ENCODE peak calls at places on chromosomes 6 and 20, in four cellular contexts. L is K562, U is GM12878, I is SK-N-SH. E is an unnamed sample.
A peak's percentile ranks its signal among the peaks of the same experiment; 100 is the strongest.

GRCh38 chr20:3383878-3384495 is 23.5 kb downstream of the DNAAF9 start:
- DNase-seq in L (no peak), U (no peak), I (no peak), E (no peak)

GRCh38 chr6:170347091-170347490 is 40.5 kb downstream of the FAM120B start:
- DNase-seq in I (no peak), L (no peak), U (peak; percentile 7), E (no peak)

GRCh38 chr6:138563650-138564049 is 64.4 kb upstream of the NHSL1 start:
- DNase-seq in L (no peak), I (no peak), U (no peak), E (no peak)

GRCh38 chr6:37520926-37521325 is 21.2 kb upstream of the CCDC167 start:
- DNase-seq in I (no peak), U (no peak), L (no peak), E (no peak)

GRCh38 chr6:1739680-1740079 is 130.0 kb downstream of the FOXC1 start:
- DNase-seq in L (no peak), U (peak; percentile 92), I (no peak), E (no peak)

GRCh38 chr20:25077610-25078169 is 4.3 kb downstream of the VSX1 start:
- DNase-seq in L (no peak), I (peak; percentile 65), U (no peak), E (peak; percentile 48)

GRCh38 chr6:82840571-82840970 is 225.1 kb downstream of the UBE3D start:
- DNase-seq in L (no peak), I (no peak), U (no peak), E (no peak)

GRCh38 chr6:128491041-128491642 is 29.3 kb downstream of the PTPRK start:
- DNase-seq in U (no peak), I (no peak), L (no peak), E (no peak)

GRCh38 chr20:38023181-38024085 is 9.8 kb downstream of the TTI1 start:
- DNase-seq in L (no peak), I (no peak), U (no peak), E (no peak)

GRCh38 chr6:35590622-35591066 is 77.9 kb upstream of the TULP1 start:
- DNase-seq in U (no peak), L (no peak), I (no peak), E (no peak)

GRCh38 chr20:22862645-22863230 is 172.4 kb upstream of the SSTR4 start:
- DNase-seq in U (no peak), I (no peak), L (no peak), E (no peak)

GRCh38 chr6:130313206-130313605 is 52.6 kb upstream of the TMEM200A start:
- DNase-seq in U (no peak), L (no peak), I (no peak), E (no peak)

GRCh38 chr20:45011108-45011526 is 44.8 kb downstream of the STK4 start:
- DNase-seq in L (peak; percentile 20), U (no peak), I (peak; percentile 57), E (peak; percentile 57)

DNA sequence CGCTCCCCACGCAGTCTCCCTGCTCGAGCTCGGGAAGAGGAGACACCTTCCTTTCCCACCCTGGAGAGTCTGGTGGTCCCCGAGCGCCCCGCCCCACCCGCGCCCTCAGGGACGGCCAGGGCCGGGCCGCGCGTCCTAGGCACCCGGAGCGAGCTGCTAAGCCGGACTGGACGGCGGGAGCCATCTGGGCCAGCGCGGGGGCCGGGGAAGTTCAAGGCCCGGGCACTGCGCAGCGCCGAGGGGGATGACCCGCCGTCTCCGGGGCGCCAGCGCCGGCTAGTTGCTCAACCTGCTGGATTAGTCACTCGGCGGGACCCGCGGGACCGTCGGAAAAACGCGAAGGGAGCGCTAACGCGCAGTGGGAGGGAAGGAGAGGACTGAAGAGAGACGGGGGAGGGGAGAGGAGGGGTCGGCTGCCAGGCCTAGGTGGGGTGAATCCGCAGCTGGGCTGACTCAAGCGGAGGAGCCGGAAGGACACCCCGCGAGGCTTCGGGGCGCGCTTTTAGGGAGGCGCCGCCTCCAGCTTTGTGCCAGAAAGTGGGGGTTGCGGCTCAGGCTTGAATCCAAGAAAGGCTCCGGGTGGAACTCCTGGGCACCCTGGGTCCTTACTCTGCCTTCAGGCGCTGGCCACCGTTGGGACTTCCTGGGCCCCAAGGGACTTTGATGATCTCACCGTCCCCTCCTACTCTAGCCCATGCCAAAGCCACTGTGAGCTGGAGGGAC is 75.7 kb upstream of the FOXP4 start:
- DNase-seq in I (no peak), L (no peak), U (no peak), E (peak; percentile 54)
- TF ChIP-seq USF1 in I (no peak), L (no peak), U (no peak), E (no peak)

DNA sequence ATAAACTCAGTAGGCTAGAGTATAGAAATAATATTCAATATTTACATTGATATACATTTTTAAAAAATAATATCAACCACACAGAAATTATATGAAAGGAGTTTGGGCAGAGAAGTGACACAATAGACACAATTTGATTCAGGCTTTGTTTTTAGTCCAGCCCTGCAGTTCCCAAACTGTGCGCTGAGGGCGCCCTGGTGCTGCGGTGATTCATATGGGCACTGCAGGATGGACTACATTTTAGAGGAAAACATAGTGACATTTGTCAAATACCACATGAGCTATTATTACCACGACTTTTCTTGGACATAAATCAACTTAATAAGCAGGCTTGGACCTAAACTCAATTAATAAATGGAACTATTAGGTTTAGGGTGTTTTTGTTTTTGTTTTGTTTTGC is 364.3 kb upstream of the ID4 start:
- DNase-seq in L (peak; percentile 28), I (no peak), U (no peak), E (peak; percentile 66)
- TF ChIP-seq CTCF in L (no peak), I (peak; percentile 50), U (no peak), E (peak; percentile 64)

GRCh38 chr6:79632580-79632979 is 1.5 kb downstream of the SH3BGRL2 start:
- DNase-seq in L (no peak), I (no peak), U (no peak), E (no peak)
- TF ChIP-seq USF1 in L (no peak), I (no peak), U (no peak), E (no peak)

DNA sequence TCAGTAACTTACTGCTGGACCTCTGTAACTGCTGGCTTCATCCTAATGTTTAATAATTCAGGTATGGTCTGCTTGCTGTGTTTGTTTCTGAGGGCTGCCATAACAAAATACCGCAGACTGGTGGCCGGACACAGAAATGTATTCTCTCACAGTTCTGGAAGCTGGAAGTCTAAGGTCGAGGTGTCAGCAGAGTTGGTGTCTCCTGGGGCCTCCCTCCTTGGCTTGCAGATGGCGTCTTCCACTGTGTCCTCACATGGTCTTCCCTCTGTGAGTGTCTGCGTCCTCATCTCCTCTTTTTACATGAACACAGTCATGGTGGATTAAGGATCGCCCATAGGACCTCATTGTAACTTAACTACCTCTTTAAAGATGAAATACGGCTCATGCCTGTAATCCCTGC is 389.7 kb upstream of the JARID2 start:
- DNase-seq in L (no peak), I (no peak), U (no peak), E (no peak)
- TF ChIP-seq CTCF in L (no peak), I (no peak), U (no peak), E (no peak)